ENCODE peak calls at places on chromosome 18, in four cellular contexts. R is ascending aorta; E is CD8-positive, alpha-beta T cell; A is GM23248. X is an unnamed sample.

GRCh38 chr18:6942742-6943141 is 174.9 kb downstream of the LAMA1 start:
- DNase-seq in R (no peak), E (no peak), A (no peak), X (no peak)

GRCh38 chr18:9449580-9449979 is 25.7 kb upstream of the RALBP1 start:
- DNase-seq in A (no peak), R (no peak), E (no peak), X (no peak)

GRCh38 chr18:37550118-37550875 is 15.3 kb downstream of the CELF4 start:
- DNase-seq in E (no peak), R (no peak), A (no peak), X (no peak)

GRCh38 chr18:55906533-55906932 is 318.5 kb upstream of the TCF4 start:
- DNase-seq in R (no peak), E (no peak), A (peak; percentile 37), X (no peak)

GRCh38 chr18:57747809-57748680 is 55.1 kb downstream of the ATP8B1 start:
- DNase-seq in E (no peak), R (no peak), A (no peak), X (no peak)

GRCh38 chr18:11387880-11388279 is 221.5 kb upstream of the SLC35G4 start:
- DNase-seq in R (no peak), E (no peak), A (peak; percentile 80), X (no peak)

GRCh38 chr18:59478591-59478990 is 119.5 kb upstream of the LMAN1 start:
- DNase-seq in A (no peak), R (no peak), E (no peak), X (no peak)

GRCh38 chr18:8795586-8795985 is 90.2 kb downstream of the MTCL1 start:
- DNase-seq in E (no peak), A (no peak), R (no peak), X (no peak)

GRCh38 chr18:13019301-13019700 is 28.1 kb downstream of the CEP192 start:
- DNase-seq in A (peak; percentile 19), R (no peak), E (no peak), X (no peak)

GRCh38 chr18:57889841-57890240 is 86.7 kb upstream of the ATP8B1 start:
- DNase-seq in R (no peak), E (no peak), A (peak; percentile 31), X (no peak)

GRCh38 chr18:44638141-44638540 is 42.5 kb upstream of the SETBP1 start:
- DNase-seq in E (no peak), R (no peak), A (no peak), X (no peak)

GRCh38 chr18:8375269-8375668 is 234.0 kb upstream of the RAB12 start:
- DNase-seq in R (no peak), A (no peak), E (no peak), X (no peak)

GRCh38 chr18:8117008-8117376 is 492.2 kb upstream of the RAB12 start:
- DNase-seq in E (no peak), A (peak; percentile 64), R (no peak), X (no peak)

GRCh38 chr18:11653521-11653920 is 35.5 kb upstream of the GNAL start:
- DNase-seq in R (no peak), E (no peak), A (no peak), X (no peak)

GRCh38 chr18:50906843-50907242 is 27.9 kb downstream of the ME2 start:
- DNase-seq in E (no peak), R (no peak), A (no peak), X (no peak)
- H3K36me3 ChIP-seq in E (peaks cover 6% of the 10 kb centered on the region), R (no peaks in the 10 kb centered on the region), A (peaks cover 4% of the 10 kb centered on the region), X (peaks cover 5% of the 10 kb centered on the region)

GRCh38 chr18:76909418-76909817 is 87.1 kb downstream of the ZNF236 start:
- DNase-seq in R (no peak), A (no peak), E (no peak), X (no peak)
- H3K36me3 ChIP-seq in R (peaks cover 23% of the 10 kb centered on the region), A (peaks cover 55% of the 10 kb centered on the region), E (peaks cover 43% of the 10 kb centered on the region), X (peaks cover 6% of the 10 kb centered on the region)

GRCh38 chr18:46158498-46158897 is 54.3 kb downstream of the HAUS1 start:
- DNase-seq in R (no peak), E (no peak), A (peak; percentile 72), X (no peak)
- H3K36me3 ChIP-seq in R (no peaks in the 10 kb centered on the region), E (no peaks in the 10 kb centered on the region), A (no peaks in the 10 kb centered on the region), X (no peaks in the 10 kb centered on the region)

DNA sequence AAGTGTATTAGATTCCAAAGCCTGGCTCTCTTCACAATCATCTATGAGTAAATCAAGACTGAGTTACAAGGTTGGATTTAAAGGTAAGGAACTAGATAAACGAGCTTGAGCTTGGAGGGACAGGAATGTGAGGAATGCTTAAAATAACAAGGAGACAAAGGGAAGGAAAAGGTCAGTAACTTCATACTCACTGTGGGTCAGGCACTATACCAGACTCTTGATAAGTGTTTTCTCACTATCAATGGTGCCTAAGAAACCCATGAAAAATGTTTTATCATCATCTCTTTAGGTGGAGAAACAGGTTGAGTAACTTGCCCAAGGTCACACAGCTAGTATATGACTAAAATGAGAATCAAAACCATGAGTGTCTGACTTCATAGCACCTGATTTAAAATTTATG is 212.1 kb downstream of the CDH2 start:
- DNase-seq in A (no peak), E (no peak), R (no peak), X (no peak)
- H3K36me3 ChIP-seq in A (peaks cover 41% of the 10 kb centered on the region), E (no peaks in the 10 kb centered on the region), R (no peaks in the 10 kb centered on the region), X (no peaks in the 10 kb centered on the region)

GRCh38 chr18:63979409-63979908 is 9.6 kb downstream of the SERPINB8 start:
- DNase-seq in A (peak; percentile 81), R (no peak), E (peak; percentile 33), X (no peak)

GRCh38 chr18:63980027-63980426 is 10.1 kb downstream of the SERPINB8 start:
- DNase-seq in A (peak; percentile 32), R (no peak), E (no peak), X (no peak)

GRCh38 chr18:63981719-63982118 is 11.8 kb downstream of the SERPINB8 start:
- DNase-seq in E (no peak), A (no peak), R (no peak), X (no peak)

GRCh38 chr18:63980896-63981454 is 11.1 kb downstream of the SERPINB8 start:
- DNase-seq in A (no peak), E (no peak), R (no peak), X (no peak)

GRCh38 chr18:63982361-63982760 is 12.5 kb downstream of the SERPINB8 start:
- DNase-seq in R (no peak), A (no peak), E (no peak), X (no peak)
- H3K36me3 ChIP-seq in R (peaks cover 26% of the 10 kb centered on the region), A (peaks cover 46% of the 10 kb centered on the region), E (peaks cover 16% of the 10 kb centered on the region), X (peaks cover 9% of the 10 kb centered on the region)

X was measured in esophagus squamous epithelium.